ENCODE peak calls at places on chromosomes 7 and 10, in six cellular contexts. S is A549, J is glomerular endothelial cell, L is astrocyte of the hippocampus, W is COLO829, U is GM03348. B is an unnamed sample.

GRCh38 chr7:54860843-54861242 is 101.8 kb upstream of the SEC61G start:
- DNase-seq in S (no peak), J (no peak), L (no peak), W (no peak), U (no peak), B (no peak)

GRCh38 chr10:7417103-7417623 is 6.3 kb upstream of the SFMBT2 start:
- DNase-seq in S (no peak), J (no peak), L (peak), W (no peak), U (peak), B (no peak)

GRCh38 chr7:134058980-134059379 is 68.2 kb upstream of the LRGUK start:
- DNase-seq in S (no peak), J (no peak), L (peak), W (no peak), U (no peak), B (no peak)

GRCh38 chr7:135341049-135341448 is 107.4 kb downstream of the STRA8 start:
- DNase-seq in S (no peak), J (no peak), L (no peak), W (no peak), U (no peak), B (no peak)

GRCh38 chr7:147547252-147547897 is 1043.2 kb upstream of the C7orf33 start:
- DNase-seq in S (no peak), J (no peak), L (peak), W (no peak), U (peak), B (no peak)

GRCh38 chr10:6694447-6695155 is 114.5 kb upstream of the PRKCQ start:
- DNase-seq in S (no peak), J (no peak), L (peak), W (no peak), U (no peak), B (no peak)

GRCh38 chr10:78413294-78414055 is 379.8 kb downstream of the RPS24 start:
- DNase-seq in S (no peak), J (no peak), L (peak), W (no peak), U (no peak), B (no peak)

GRCh38 chr10:121788717-121789116 is 139.1 kb downstream of the ATE1 start:
- DNase-seq in S (no peak), J (no peak), L (no peak), W (no peak), U (no peak), B (no peak)

GRCh38 chr7:112575864-112576263 is 95.1 kb downstream of the LSMEM1 start:
- DNase-seq in S (no peak), J (no peak), L (no peak), W (no peak), U (no peak), B (no peak)

GRCh38 chr7:158125091-158125490 is 462.5 kb downstream of the PTPRN2 start:
- DNase-seq in S (no peak), J (no peak), L (no peak), W (no peak), U (no peak), B (no peak)

GRCh38 chr10:30413996-30414576 is 19.9 kb upstream of the MAP3K8 start:
- DNase-seq in S (peak), J (no peak), L (peak), W (peak), U (peak), B (no peak)

GRCh38 chr10:131812736-131813604 is 87.8 kb upstream of the PPP2R2D start:
- DNase-seq in S (no peak), J (no peak), L (no peak), W (no peak), U (no peak), B (no peak)

GRCh38 chr10:63633677-63634487 is 112.7 kb downstream of the REEP3 start:
- DNase-seq in S (peak), J (no peak), L (peak), W (no peak), U (peak), B (no peak)

GRCh38 chr10:79250259-79250658 is 97.0 kb upstream of the PPIF start:
- DNase-seq in S (no peak), J (no peak), L (no peak), W (no peak), U (no peak), B (no peak)

GRCh38 chr7:151696738-151697514 is 177.2 kb upstream of the RHEB start:
- DNase-seq in S (peak), J (no peak), L (peak), W (no peak), U (no peak), B (no peak)

GRCh38 chr10:104059364-104059763 is 26.3 kb downstream of the COL17A1 start:
- DNase-seq in S (no peak), J (no peak), L (no peak), W (no peak), U (no peak), B (no peak)

GRCh38 chr7:137913985-137914384 is 67.2 kb upstream of the DGKI start:
- DNase-seq in S (no peak), J (no peak), L (no peak), W (no peak), U (no peak), B (no peak)

GRCh38 chr10:33280217-33280616 is 54.2 kb downstream of the NRP1 start:
- DNase-seq in S (no peak), J (no peak), L (no peak), W (no peak), U (peak), B (no peak)

GRCh38 chr7:78037603-78038002 is 239.0 kb downstream of the PHTF2 start:
- DNase-seq in S (no peak), J (no peak), L (no peak), W (no peak), U (no peak), B (no peak)

GRCh38 chr10:24289235-24289634 is 80.3 kb downstream of the KIAA1217 start:
- DNase-seq in S (no peak), J (no peak), L (no peak), W (no peak), U (no peak), B (no peak)

GRCh38 chr7:522071-522937 is 2.7 kb upstream of the PDGFA start:
- DNase-seq in S (no peak), J (no peak), L (peak), W (no peak), U (peak), B (no peak)

GRCh38 chr7:5435291-5436002 is 11.8 kb upstream of the TNRC18 start:
- DNase-seq in S (no peak), J (no peak), L (no peak), W (no peak), U (no peak), B (no peak)

GRCh38 chr10:67790534-67791408 is 47.2 kb downstream of the DNAJC12 start:
- DNase-seq in S (no peak), J (no peak), L (peak), W (no peak), U (peak), B (peak)

GRCh38 chr7:134154581-134155130 is 27.5 kb downstream of the LRGUK start:
- DNase-seq in S (no peak), J (no peak), L (peak), W (no peak), U (peak), B (no peak)